ENCODE peak calls at places on chromosomes 7 and 10, in five cellular contexts. X is IMR-90, Y is mesenchymal stem cell, U is neuronal stem cell, G is mesendoderm. Q is an unnamed sample.
A peak's percentile ranks its signal among the peaks of the same experiment; 100 is the strongest.

GRCh38 chr10:930415-931325 is 835 bp downstream of the LARP4B start:
- DNase-seq in X (peak; percentile 30), Y (peak; percentile 59), U (peak; percentile 42), G (peak; percentile 78), Q (peak; percentile 76)

GRCh38 chr10:63666836-63667383 is 145.7 kb downstream of the REEP3 start:
- DNase-seq in X (peak; percentile 94), Y (peak; percentile 77), U (no peak), G (no peak), Q (no peak)

GRCh38 chr7:98802088-98802780 is 67.6 kb downstream of the TMEM130 start:
- DNase-seq in X (peak; percentile 19), Y (peak; percentile 43), U (peak; percentile 55), G (peak; percentile 85), Q (peak; percentile 79)

GRCh38 chr7:143416565-143417149 is 8.0 kb upstream of the EPHA1 start:
- DNase-seq in X (peak; percentile 53), Y (peak; percentile 58), U (peak; percentile 36), G (peak; percentile 32), Q (peak; percentile 90)

GRCh38 chr7:74101061-74101681 is 17.6 kb downstream of the LIMK1 start:
- DNase-seq in X (no peak), Y (no peak), U (no peak), G (no peak), Q (peak; percentile 53)

GRCh38 chr7:92657391-92657790 is 67.2 kb upstream of the FAM133B start:
- DNase-seq in X (no peak), Y (no peak), U (no peak), G (no peak), Q (no peak)

GRCh38 chr10:119162693-119163092 is 2.8 kb downstream of the SFXN4 start:
- DNase-seq in X (no peak), Y (no peak), U (no peak), G (no peak), Q (no peak)

GRCh38 chr10:13707156-13707881 is 120.6 kb downstream of the PRPF18 start:
- DNase-seq in X (peak; percentile 95), Y (peak; percentile 90), U (peak; percentile 72), G (peak; percentile 95), Q (peak; percentile 70)

GRCh38 chr10:35172574-35172973 is 45.9 kb downstream of the CREM start:
- DNase-seq in X (peak; percentile 41), Y (no peak), U (no peak), G (no peak), Q (no peak)

GRCh38 chr7:133051066-133051465 is 30.8 kb downstream of the CHCHD3 start:
- DNase-seq in X (peak; percentile 68), Y (peak; percentile 33), U (no peak), G (peak; percentile 57), Q (no peak)

GRCh38 chr7:36823353-36823752 is 99.1 kb upstream of the AOAH start:
- DNase-seq in X (no peak), Y (no peak), U (no peak), G (no peak), Q (no peak)

DNA sequence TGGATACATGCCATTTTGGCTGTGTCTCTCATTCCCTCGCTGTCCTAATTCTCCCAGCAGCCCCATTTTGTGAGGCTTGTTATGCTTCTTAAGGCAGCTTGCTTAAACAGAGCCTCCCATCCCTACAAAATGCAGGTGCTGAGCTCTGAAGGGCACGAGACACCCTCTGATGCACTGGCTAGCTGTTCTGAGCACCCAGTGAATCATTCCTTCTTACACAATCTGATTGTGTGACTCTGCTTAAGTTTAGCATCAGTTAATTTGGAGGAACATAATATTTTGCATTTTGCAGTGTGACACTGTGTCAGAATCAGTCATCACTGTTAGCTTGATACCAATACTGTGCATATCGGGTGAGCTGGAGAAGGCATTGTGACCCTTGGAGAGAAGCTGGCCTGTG is 103.6 kb upstream of the AOAH start:
- DNase-seq in X (no peak), Y (no peak), U (no peak), G (no peak), Q (peak; percentile 4)
- H3K23ac ChIP-seq in X (no peak overlapping the region), Y (no peak overlapping the region), U (no peak overlapping the region), G (no peak overlapping the region), Q (no peak overlapping the region)

GRCh38 chr7:22140597-22140996 is 194.9 kb upstream of the CDCA7L start:
- DNase-seq in X (no peak), Y (peak; percentile 9), U (no peak), G (peak; percentile 95), Q (peak; percentile 83)

GRCh38 chr7:22138106-22138505 is 192.4 kb upstream of the CDCA7L start:
- DNase-seq in X (no peak), Y (no peak), U (no peak), G (no peak), Q (no peak)

GRCh38 chr7:22137466-22137865 is 191.8 kb upstream of the CDCA7L start:
- DNase-seq in X (peak; percentile 38), Y (peak; percentile 10), U (no peak), G (no peak), Q (no peak)

GRCh38 chr7:22137026-22137425 is 191.3 kb upstream of the CDCA7L start:
- DNase-seq in X (peak; percentile 22), Y (peak; percentile 7), U (no peak), G (no peak), Q (peak; percentile 17)

DNA sequence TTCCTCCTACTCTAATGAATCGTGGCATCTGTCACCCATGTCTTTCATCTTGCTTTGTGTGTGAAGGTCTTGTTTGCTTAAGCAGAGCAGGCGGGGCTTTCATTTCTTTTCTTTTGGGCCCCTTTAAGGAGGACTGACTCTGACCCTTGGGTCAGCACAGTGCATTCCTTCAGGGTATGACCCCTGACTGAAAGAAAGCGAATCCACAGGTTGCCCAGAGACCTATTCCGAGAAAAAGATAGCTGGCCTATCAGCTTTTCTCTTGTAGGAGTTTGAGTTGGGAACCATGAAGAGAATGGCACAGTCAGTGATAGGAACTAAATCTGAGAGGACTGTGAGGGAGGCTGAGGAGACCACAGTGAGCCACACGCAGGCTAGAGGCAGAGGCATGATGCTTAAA is 193.2 kb upstream of the CDCA7L start:
- DNase-seq in X (no peak), Y (no peak), U (peak; percentile 75), G (no peak), Q (no peak)
- H2BK120ac ChIP-seq in X (no peak overlapping the region), Y (no peak overlapping the region), U (no peak overlapping the region), G (no peak overlapping the region), Q (no peak overlapping the region)

DNA sequence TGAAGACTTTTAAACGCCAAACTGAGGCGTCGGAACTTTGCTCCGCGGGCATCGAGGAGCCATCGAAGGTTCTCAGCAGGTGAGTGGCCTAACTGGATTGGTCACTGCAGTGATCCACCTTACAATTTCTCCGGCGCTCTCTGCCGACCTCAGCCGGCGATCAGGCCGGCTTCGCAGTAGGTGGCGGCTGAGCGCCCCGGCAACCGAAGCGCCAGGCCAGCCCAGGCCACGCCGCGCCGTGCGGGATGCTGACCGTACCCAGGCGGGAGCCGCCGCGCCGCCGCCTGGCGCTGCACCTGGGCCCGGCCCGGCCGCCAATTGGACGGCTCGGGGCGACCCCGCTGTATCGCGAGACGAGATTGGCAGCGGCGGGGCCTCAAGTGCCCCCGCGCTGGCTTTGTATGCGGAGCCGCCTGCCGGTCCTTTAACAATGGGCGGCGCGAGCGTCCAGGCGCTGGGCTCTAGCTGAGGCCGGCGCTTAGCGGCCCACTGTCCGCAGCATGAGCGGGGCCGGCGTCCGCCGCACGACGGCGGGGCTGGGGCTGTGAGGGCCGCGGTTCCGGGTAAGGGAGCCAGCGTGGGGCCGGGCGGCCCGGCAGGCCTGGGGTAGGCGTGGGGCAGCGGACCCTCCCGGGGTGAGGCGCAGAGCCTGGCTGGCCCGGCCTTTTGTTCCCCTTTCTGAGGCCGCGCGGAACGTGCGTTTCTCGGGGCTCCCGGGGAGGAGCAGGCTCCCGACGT is at the start of gene CCNJ:
- DNase-seq in X (peak; percentile 87), Y (peak; percentile 91), U (peak; percentile 89), G (peak; percentile 95), Q (peak; percentile 93)
- H3K4me3 ChIP-seq in X (peak within 1 kb of the TSS; percentile 87), Y (peak within 1 kb of the TSS; percentile 83), U (peak within 1 kb of the TSS; percentile 99), G (peak within 1 kb of the TSS; percentile 59), Q (peak within 1 kb of the TSS; percentile 82)

GRCh38 chr7:158262284-158263109 is 325.1 kb downstream of the PTPRN2 start:
- DNase-seq in X (no peak), Y (no peak), U (no peak), G (no peak), Q (no peak)
- H3K23ac ChIP-seq in X (no peak overlapping the region), Y (no peak overlapping the region), U (peak overlapping the region; percentile 93), G (no peak overlapping the region), Q (no peak overlapping the region)

GRCh38 chr10:130401860-130402765 is 265.9 kb downstream of the GLRX3 start:
- DNase-seq in X (no peak), Y (no peak), U (no peak), G (no peak), Q (no peak)
- H2BK120ac ChIP-seq in X (no peak overlapping the region), Y (no peak overlapping the region), U (no peak overlapping the region), G (no peak overlapping the region), Q (no peak overlapping the region)

Q was measured in trophoblast cell.